ENCODE peak calls at places on chromosomes 16 and 17, in five cellular contexts. N, L, Z, A and P are unnamed samples.

GRCh38 chr17:12256380-12256995 is 235.8 kb downstream of the MAP2K4 start:
- DNase-seq in L (peak), Z (peak), A (no peak), N (peak), P (no peak)

GRCh38 chr17:72120878-72121163 is at the start of gene SOX9:
- DNase-seq in A (peak), N (peak), Z (peak), L (peak), P (no peak)

GRCh38 chr17:8619294-8619693 is 11.2 kb downstream of the MYH10 start:
- DNase-seq in A (no peak), Z (no peak), L (no peak), N (no peak), P (no peak)

GRCh38 chr17:75262112-75262606 is 480 bp downstream of the MRPS7 start:
- DNase-seq in L (no peak), Z (no peak), N (no peak), A (no peak), P (no peak)

GRCh38 chr16:81448154-81449131 is 3.8 kb downstream of the CMIP start:
- DNase-seq in L (no peak), A (no peak), Z (peak), N (no peak), P (no peak)

GRCh38 chr17:8019161-8019560 is 16.7 kb downstream of the GUCY2D start:
- DNase-seq in N (no peak), A (no peak), Z (no peak), L (no peak), P (no peak)

GRCh38 chr16:80739523-80739922 is 64.9 kb downstream of the CDYL2 start:
- DNase-seq in Z (no peak), A (no peak), L (no peak), N (no peak), P (no peak)

GRCh38 chr17:77528516-77529327 is 388.0 kb downstream of the SEC14L1 start:
- DNase-seq in A (no peak), Z (peak), L (no peak), N (no peak), P (no peak)

GRCh38 chr16:3457434-3458252 is 14.2 kb downstream of the NAA60 start:
- DNase-seq in A (peak), Z (peak), N (peak), L (peak), P (peak)

GRCh38 chr16:2774161-2774891 is 2.8 kb downstream of the ELOB start:
- DNase-seq in N (no peak), A (no peak), L (no peak), Z (no peak), P (no peak)

GRCh38 chr17:6558932-6559752 is 2.8 kb upstream of the PITPNM3 start:
- DNase-seq in Z (no peak), L (no peak), N (no peak), A (no peak), P (no peak)

GRCh38 chr17:73192894-73193701 is at the start of gene COG1:
- DNase-seq in L (peak), N (peak), A (peak), Z (peak), P (peak)

GRCh38 chr16:58773870-58774269 is 39.8 kb upstream of the GOT2 start:
- DNase-seq in N (no peak), A (no peak), Z (no peak), L (no peak), P (no peak)

GRCh38 chr17:49817993-49818392 is 29.5 kb downstream of the KAT7 start:
- DNase-seq in N (no peak), A (no peak), L (no peak), Z (no peak), P (no peak)

GRCh38 chr16:25051446-25052160 is 36.4 kb upstream of the ARHGAP17 start:
- DNase-seq in A (no peak), N (peak), L (peak), Z (no peak), P (no peak)